ENCODE peak calls at places on chromosomes 3 and 15, in seven cellular contexts. V is activated naive CD4-positive, alpha-beta T cell; H is mesothelial cell of epicardium; K is mesenchymal stem cell; Q is heart right ventricle; D is Caki2; B is body of pancreas. E is an unnamed sample.

GRCh38 chr3:4859788-4860187 is 119.4 kb upstream of the BHLHE40 start:
- DNase-seq in Q (no peak), V (no peak), D (no peak), H (no peak), B (no peak), K (no peak), E (no peak)

GRCh38 chr3:42872718-42873117 is 3.0 kb downstream of the CYP8B1 start:
- DNase-seq in B (no peak), K (no peak), D (no peak), H (no peak), V (no peak), Q (no peak), E (no peak)

GRCh38 chr3:192831111-192831644 is 86.5 kb downstream of the MB21D2 start:
- DNase-seq in Q (no peak), V (no peak), B (no peak), H (no peak), K (peak; percentile 93), D (peak; percentile 52), E (peak; percentile 98)

GRCh38 chr15:78049691-78050440 is 27.6 kb downstream of the TBC1D2B start:
- DNase-seq in B (no peak), D (no peak), Q (no peak), V (no peak), H (no peak), K (no peak), E (peak; percentile 91)

GRCh38 chr3:126961191-126961790 is 21.6 kb upstream of the PLXNA1 start:
- DNase-seq in V (no peak), K (peak; percentile 35), B (peak; percentile 68), Q (peak; percentile 77), H (no peak), D (peak; percentile 21), E (peak; percentile 30)

GRCh38 chr3:37462452-37462851 is 288.1 kb upstream of the LRRFIP2 start:
- DNase-seq in V (no peak), K (no peak), Q (no peak), B (no peak), H (no peak), D (no peak), E (no peak)

GRCh38 chr3:52176188-52176752 is 21.7 kb upstream of the ALAS1 start:
- DNase-seq in V (no peak), B (no peak), Q (no peak), D (no peak), K (no peak), H (no peak), E (no peak)

GRCh38 chr3:13891492-13892073 is 11.7 kb upstream of the WNT7A start:
- DNase-seq in B (no peak), H (no peak), K (no peak), D (no peak), V (no peak), Q (no peak), E (no peak)

GRCh38 chr15:84598993-84599392 is 1.8 kb upstream of the ZSCAN2 start:
- DNase-seq in D (peak; percentile 26), K (peak; percentile 72), Q (peak; percentile 24), V (no peak), B (peak; percentile 61), H (no peak), E (peak; percentile 32)

GRCh38 chr3:24829011-24829581 is 334.4 kb upstream of the THRB start:
- DNase-seq in H (peak; percentile 42), D (peak; percentile 21), B (peak; percentile 73), Q (no peak), V (no peak), K (peak; percentile 10), E (no peak)